ENCODE peak calls at places on chromosomes 12 and 14, in four cellular contexts. F is CD4-positive, CD25-positive, alpha-beta regulatory T cell; A is lower lobe of right lung; G is psoas muscle. O is an unnamed sample.

GRCh38 chr12:32918890-32919791 is 22.6 kb upstream of the PKP2 start:
- DNase-seq in F (no peak), A (no peak), G (no peak), O (no peak)

GRCh38 chr14:97212399-97212798 is 415.2 kb downstream of the VRK1 start:
- DNase-seq in F (no peak), A (no peak), G (no peak), O (no peak)

GRCh38 chr14:90179357-90179756 is 77.0 kb upstream of the PSMC1 start:
- DNase-seq in F (no peak), A (no peak), G (no peak), O (no peak)

GRCh38 chr14:74921987-74922751 is 891 bp downstream of the RPS6KL1 start:
- DNase-seq in F (no peak), A (no peak), G (no peak), O (no peak)

GRCh38 chr14:102390064-102390463 is 27.3 kb downstream of the TECPR2 start:
- DNase-seq in F (no peak), A (no peak), G (no peak), O (no peak)

GRCh38 chr12:111685322-111685810 is 390 bp downstream of the BRAP start:
- DNase-seq in F (no peak), A (peak), G (no peak), O (peak)

GRCh38 chr14:58942516-58942915 is 246.0 kb upstream of the DAAM1 start:
- DNase-seq in F (no peak), A (no peak), G (no peak), O (no peak)

GRCh38 chr12:29782821-29783772 is 645 bp downstream of the TMTC1 start:
- DNase-seq in F (no peak), A (peak), G (peak), O (no peak)

GRCh38 chr14:58772061-58772604 is 134.4 kb downstream of the DACT1 start:
- DNase-seq in F (no peak), A (no peak), G (no peak), O (no peak)

GRCh38 chr12:77120156-77120555 is 54.8 kb upstream of the E2F7 start:
- DNase-seq in F (no peak), A (no peak), G (no peak), O (no peak)

GRCh38 chr12:115481141-115481540 is 796.4 kb downstream of the MED13L start:
- DNase-seq in F (no peak), A (no peak), G (no peak), O (no peak)

GRCh38 chr14:69316449-69317391 is 56.8 kb downstream of the GALNT16 start:
- DNase-seq in F (no peak), A (peak), G (peak), O (no peak)

GRCh38 chr12:116152268-116152667 is 125.2 kb downstream of the MED13L start:
- DNase-seq in F (no peak), A (no peak), G (no peak), O (no peak)

GRCh38 chr12:124581299-124581698 is 13.9 kb upstream of the NCOR2 start:
- DNase-seq in F (no peak), A (no peak), G (no peak), O (no peak)

GRCh38 chr12:58028294-58028693 is 86.9 kb downstream of the ATP23 start:
- DNase-seq in F (no peak), A (no peak), G (no peak), O (no peak)

GRCh38 chr12:66678640-66679268 is at the start of gene GRIP1:
- DNase-seq in F (no peak), A (no peak), G (no peak), O (no peak)

GRCh38 chr14:51095854-51096823 is 1.2 kb upstream of the TRIM9 start:
- DNase-seq in F (peak), A (no peak), G (peak), O (no peak)

GRCh38 chr14:102279282-102279681 is 25.7 kb downstream of the MOK start:
- DNase-seq in F (no peak), A (no peak), G (no peak), O (no peak)

GRCh38 chr14:69811868-69812252 is 14.8 kb upstream of the SLC10A1 start:
- DNase-seq in F (no peak), A (no peak), G (no peak), O (no peak)

GRCh38 chr14:100410056-100410565 is 87.0 kb downstream of the SLC25A47 start:
- DNase-seq in F (no peak), A (no peak), G (no peak), O (no peak)

GRCh38 chr12:95790025-95790911 is at the start of gene NTN4:
- DNase-seq in F (no peak), A (peak), G (peak), O (peak)

GRCh38 chr14:90758959-90759358 is 57.3 kb downstream of the TTC7B start:
- DNase-seq in F (no peak), A (peak), G (peak), O (no peak)

GRCh38 chr12:114245555-114245954 is 160.4 kb downstream of the TBX5 start:
- DNase-seq in F (no peak), A (no peak), G (no peak), O (no peak)

GRCh38 chr12:64780531-64781373 is 21.5 kb upstream of the GNS start:
- DNase-seq in F (no peak), A (peak), G (peak), O (peak)

GRCh38 chr14:96160913-96161310 is 43.7 kb upstream of the BDKRB2 start:
- DNase-seq in F (no peak), A (no peak), G (no peak), O (no peak)

GRCh38 chr12:104317538-104318210 is 14.1 kb downstream of the EID3 start:
- DNase-seq in F (no peak), A (no peak), G (no peak), O (no peak)

GRCh38 chr14:76348898-76349297 is 27.0 kb upstream of the ESRRB start:
- DNase-seq in F (no peak), A (no peak), G (peak), O (no peak)

GRCh38 chr14:20986811-20987210 is 3.0 kb upstream of the METTL17 start:
- DNase-seq in F (no peak), A (no peak), G (no peak), O (no peak)

GRCh38 chr14:91112172-91112571 is 1.7 kb upstream of the DGLUCY start:
- DNase-seq in F (no peak), A (no peak), G (no peak), O (no peak)

GRCh38 chr12:3727877-3728632 is 24.9 kb downstream of the CRACR2A start:
- DNase-seq in F (no peak), A (no peak), G (no peak), O (no peak)

GRCh38 chr12:68497702-68498101 is 113.0 kb upstream of the RAP1B start:
- DNase-seq in F (no peak), A (no peak), G (no peak), O (no peak)
- H3K4me3 ChIP-seq in F (no peak), A (no peak), G (no peak), O (no peak)

GRCh38 chr12:120116443-120116791 is at the start of gene RAB35:
- DNase-seq in F (no peak), A (no peak), G (no peak), O (no peak)

GRCh38 chr12:120115066-120115465 is 1.5 kb downstream of the RAB35 start:
- DNase-seq in F (no peak), A (no peak), G (no peak), O (no peak)

GRCh38 chr12:120117961-120118709 is 1.6 kb upstream of the RAB35 start:
- DNase-seq in F (no peak), A (no peak), G (no peak), O (no peak)

GRCh38 chr12:120116792-120117651 is 469 bp upstream of the RAB35 start:
- DNase-seq in F (peak), A (peak), G (peak), O (peak)

GRCh38 chr12:120115692-120116442 is 686 bp downstream of the RAB35 start:
- DNase-seq in F (no peak), A (peak), G (no peak), O (no peak)
- H3K27ac ChIP-seq in F (peak), A (peak), G (peak), O (peak)

GRCh38 chr14:94612174-94612573 is at the start of gene SERPINA3:
- DNase-seq in F (no peak), A (no peak), G (no peak), O (no peak)

GRCh38 chr14:94614802-94615201 is 2.6 kb downstream of the SERPINA3 start:
- DNase-seq in F (no peak), A (no peak), G (no peak), O (no peak)

GRCh38 chr14:94613720-94614644 is 1.8 kb downstream of the SERPINA3 start:
- DNase-seq in F (no peak), A (no peak), G (no peak), O (no peak)

GRCh38 chr14:94611179-94611578 is 1.0 kb upstream of the SERPINA3 start:
- DNase-seq in F (no peak), A (no peak), G (no peak), O (no peak)

GRCh38 chr14:94612580-94613554 is 676 bp downstream of the SERPINA3 start:
- DNase-seq in F (no peak), A (no peak), G (no peak), O (no peak)
- H3K4me3 ChIP-seq in F (no peak), A (peak), G (no peak), O (no peak)

GRCh38 chr12:19916982-19917381 is 451.4 kb upstream of the PDE3A start:
- DNase-seq in F (no peak), A (no peak), G (no peak), O (no peak)
- H3K27ac ChIP-seq in F (no peak), A (no peak), G (no peak), O (no peak)

GRCh38 chr12:101826766-101827368 is 3.9 kb downstream of the GNPTAB start:
- DNase-seq in F (no peak), A (peak), G (no peak), O (no peak)

GRCh38 chr12:101828463-101829196 is 2.1 kb downstream of the GNPTAB start:
- DNase-seq in F (no peak), A (no peak), G (no peak), O (no peak)

GRCh38 chr12:101823891-101824290 is 6.9 kb downstream of the GNPTAB start:
- DNase-seq in F (peak), A (no peak), G (peak), O (peak)

GRCh38 chr12:101823039-101823438 is 7.7 kb downstream of the GNPTAB start:
- DNase-seq in F (no peak), A (no peak), G (no peak), O (no peak)

DNA sequence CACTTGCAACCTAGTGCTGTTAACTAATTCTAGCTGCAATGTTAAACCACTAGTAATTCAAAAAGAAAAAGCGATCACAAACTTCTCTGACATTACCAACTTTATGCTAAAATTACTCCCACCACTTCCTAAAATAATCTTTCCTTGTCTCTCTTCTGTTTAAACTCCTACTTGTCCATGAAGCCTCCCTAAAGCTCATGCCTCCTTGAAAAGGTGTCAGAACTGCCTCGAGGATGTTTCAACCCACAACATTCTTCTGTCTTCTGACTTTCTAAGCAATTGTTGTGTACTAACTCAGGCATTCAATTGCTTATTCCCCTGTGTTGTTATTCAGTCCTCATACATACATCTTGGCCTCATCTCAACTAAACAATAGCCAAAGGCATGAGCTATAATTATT is 5.9 kb downstream of the GNPTAB start:
- DNase-seq in F (no peak), A (no peak), G (no peak), O (no peak)
- H3K4me3 ChIP-seq in F (peak), A (no peak), G (no peak), O (no peak)

DNA sequence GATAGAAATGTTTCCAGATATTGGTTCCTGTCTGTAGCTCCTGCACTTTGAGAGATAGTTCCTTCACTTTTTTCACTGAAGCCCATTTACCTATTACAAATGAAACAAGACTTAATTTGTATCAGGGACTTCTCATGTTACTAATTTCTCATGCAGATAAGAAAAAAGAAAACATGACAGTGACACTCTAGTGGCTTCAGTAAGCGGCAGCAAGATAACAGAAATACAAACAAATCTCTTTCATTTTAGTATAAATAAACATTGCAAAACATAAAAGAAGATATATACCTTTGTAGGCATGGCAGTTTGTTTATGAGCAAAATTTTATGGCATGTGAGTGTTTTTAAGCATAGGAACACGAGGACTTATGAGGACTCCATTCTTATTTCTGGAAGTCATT is 310.3 kb upstream of the RGS6 start:
- DNase-seq in F (no peak), A (no peak), G (no peak), O (no peak)
- H3K27ac ChIP-seq in F (no peak), A (no peak), G (no peak), O (no peak)

GRCh38 chr14:104171948-104172347 is 33.6 kb downstream of the KIF26A start:
- DNase-seq in F (no peak), A (no peak), G (no peak), O (no peak)
- H3K4me3 ChIP-seq in F (no peak), A (peak), G (peak), O (no peak)